ENCODE peak calls at places on chromosomes 5 and 9, in four cellular contexts. M is fibroblast of the aortic adventitia, O is GM23338, E is ovary. D is an unnamed sample.

GRCh38 chr9:116274293-116274692 is 120.7 kb downstream of the PAPPA start:
- DNase-seq in M (peak; percentile 75), E (no peak), O (no peak), D (peak; percentile 54)

GRCh38 chr9:68685770-68686169 is 19.3 kb upstream of the PIP5K1B start:
- DNase-seq in E (no peak), M (no peak), O (peak; percentile 68), D (no peak)

GRCh38 chr9:115730845-115731244 is 422.7 kb upstream of the PAPPA start:
- DNase-seq in E (no peak), O (no peak), M (peak; percentile 18), D (no peak)

GRCh38 chr5:157106668-157107461 is 2.0 kb downstream of the HAVCR2 start:
- DNase-seq in O (no peak), M (no peak), E (no peak), D (no peak)

GRCh38 chr5:165779505-165779904 is 2274.1 kb downstream of the MAT2B start:
- DNase-seq in M (no peak), O (no peak), E (no peak), D (no peak)

GRCh38 chr5:7844901-7845300 is 6.0 kb downstream of the CFAP90 start:
- DNase-seq in E (no peak), O (no peak), M (no peak), D (no peak)

GRCh38 chr9:137296214-137297059 is 5.6 kb downstream of the NRARP start:
- DNase-seq in E (peak; percentile 56), M (peak; percentile 46), O (no peak), D (peak; percentile 56)

GRCh38 chr5:140113180-140113698 is 670 bp upstream of the PURA start:
- DNase-seq in E (peak; percentile 53), M (no peak), O (peak; percentile 77), D (no peak)

GRCh38 chr9:122218070-122218884 is 10.5 kb downstream of the LHX6 start:
- DNase-seq in E (no peak), O (peak; percentile 42), M (no peak), D (no peak)

GRCh38 chr5:82129723-82130285 is 148.3 kb downstream of the RPS23 start:
- DNase-seq in E (no peak), M (no peak), O (no peak), D (no peak)

GRCh38 chr5:2902742-2903297 is 151.3 kb upstream of the IRX2 start:
- DNase-seq in O (no peak), E (no peak), M (no peak), D (no peak)

D was measured in cardiac fibroblast.